ENCODE peak calls at places on chromosomes 1 and 21, in eight cellular contexts. G is NCI-H69; R is ELR; O is EL; J is activated CD8-positive, alpha-beta T cell treated with anti-CD3 and anti-CD28 coated beads for 36 hours; H is fibroblast of lung; C is naive thymus-derived CD8-positive, alpha-beta T cell; Y is cardiac muscle cell. T is an unnamed sample.

GRCh38 chr1:212465311-212465710 is 32.6 kb downstream of the NENF start:
- DNase-seq in C (peak), R (no peak), Y (no peak), J (no peak), H (no peak), O (no peak), G (no peak), T (no peak)

GRCh38 chr1:36657826-36658225 is 175.1 kb upstream of the CSF3R start:
- DNase-seq in J (no peak), C (no peak), H (no peak), Y (no peak), G (peak), R (no peak), O (no peak), T (no peak)

GRCh38 chr1:91744973-91745648 is 140.8 kb downstream of the TGFBR3 start:
- DNase-seq in Y (peak), C (no peak), J (no peak), R (no peak), H (peak), O (no peak), G (no peak), T (peak)

GRCh38 chr1:163874070-163874469 is 552.3 kb downstream of the NUF2 start:
- DNase-seq in C (no peak), O (no peak), G (peak), Y (no peak), J (no peak), R (no peak), H (no peak), T (no peak)

GRCh38 chr1:38026592-38027200 is 14.2 kb downstream of the UTP11 start:
- DNase-seq in H (peak), J (peak), G (peak), R (peak), C (no peak), Y (peak), O (peak), T (peak)

GRCh38 chr21:43645414-43645891 is 13.8 kb downstream of the HSF2BP start:
- DNase-seq in C (no peak), R (peak), Y (peak), H (peak), J (peak), O (peak), G (peak), T (peak)

GRCh38 chr1:966603-967295 is 467 bp downstream of the PLEKHN1 start:
- DNase-seq in O (peak), Y (peak), J (peak), C (peak), G (peak), H (peak), R (peak), T (peak)

GRCh38 chr1:245356891-245357585 is 202.3 kb downstream of the KIF26B start:
- DNase-seq in H (no peak), G (no peak), Y (no peak), C (no peak), J (no peak), R (no peak), O (no peak), T (no peak)

GRCh38 chr1:21598904-21599303 is 70.3 kb downstream of the RAP1GAP start:
- DNase-seq in R (no peak), C (no peak), G (no peak), O (no peak), H (no peak), Y (no peak), J (no peak), T (no peak)

GRCh38 chr21:27536319-27536718 is 569.4 kb upstream of the ADAMTS5 start:
- DNase-seq in G (no peak), Y (peak), C (no peak), O (peak), H (peak), J (no peak), R (peak), T (peak)

GRCh38 chr1:8015809-8016165 is 10.3 kb downstream of the ERRFI1 start:
- DNase-seq in C (no peak), J (no peak), H (peak), O (no peak), G (peak), Y (peak), R (no peak), T (peak)

GRCh38 chr1:26349886-26350244 is 4.1 kb downstream of the CRYBG2 start:
- DNase-seq in O (no peak), R (no peak), Y (no peak), G (no peak), C (no peak), H (no peak), J (no peak), T (no peak)

GRCh38 chr1:108877858-108878257 is 1.1 kb downstream of the GPSM2 start:
- DNase-seq in C (no peak), Y (peak), H (peak), G (peak), J (no peak), R (peak), O (peak), T (peak)

GRCh38 chr1:31154000-31154631 is 85.6 kb downstream of the NKAIN1 start:
- DNase-seq in R (peak), C (no peak), G (no peak), O (no peak), Y (no peak), J (no peak), H (peak), T (peak)

GRCh38 chr1:158286487-158286886 is 3.2 kb upstream of the CD1C start:
- DNase-seq in Y (no peak), G (no peak), J (no peak), R (no peak), C (no peak), H (no peak), O (no peak), T (no peak)

GRCh38 chr1:219123041-219123440 is 50.6 kb upstream of the LYPLAL1 start:
- DNase-seq in Y (peak), O (no peak), R (no peak), J (no peak), G (no peak), H (peak), C (no peak), T (peak)

GRCh38 chr1:172915276-172915675 is 135.5 kb downstream of the TNFSF18 start:
- DNase-seq in C (no peak), Y (no peak), O (no peak), G (no peak), R (no peak), H (no peak), J (no peak), T (no peak)

GRCh38 chr1:204863024-204863423 is 7.6 kb upstream of the NFASC start:
- DNase-seq in R (no peak), G (no peak), C (no peak), H (no peak), Y (no peak), J (no peak), O (no peak), T (no peak)

GRCh38 chr1:234866007-234866866 is 256.3 kb upstream of the IRF2BP2 start:
- DNase-seq in G (no peak), O (peak), J (peak), C (no peak), H (peak), R (peak), Y (peak), T (peak)